ENCODE peak calls at places on chromosomes 12 and 14, in five cellular contexts. Z, W, S, L and K are unnamed samples.

GRCh38 chr14:88005050-88005481 is at the start of gene GPR65:
- DNase-seq in W (no peak), S (no peak), Z (no peak), L (no peak), K (no peak)

GRCh38 chr12:98002887-98003493 is 512.4 kb upstream of the TMPO start:
- DNase-seq in L (peak), W (peak), Z (no peak), S (peak), K (peak)

GRCh38 chr12:61538951-61539350 is 721.3 kb upstream of the USP15 start:
- DNase-seq in L (peak), W (no peak), S (no peak), Z (no peak), K (no peak)

GRCh38 chr12:93223440-93224426 is 154.0 kb upstream of the NUDT4 start:
- DNase-seq in Z (no peak), L (no peak), W (no peak), S (no peak), K (no peak)

GRCh38 chr14:92501891-92502351 is 11.7 kb upstream of the RIN3 start:
- DNase-seq in S (no peak), Z (no peak), W (no peak), L (no peak), K (no peak)

GRCh38 chr14:94773017-94773681 is 3.2 kb upstream of the GSC start:
- DNase-seq in L (no peak), S (no peak), Z (no peak), W (no peak), K (no peak)

GRCh38 chr12:76074701-76075336 is 9.7 kb downstream of the NAP1L1 start:
- DNase-seq in Z (no peak), W (no peak), L (no peak), S (peak), K (no peak)

GRCh38 chr12:93174473-93174872 is 203.3 kb upstream of the NUDT4 start:
- DNase-seq in S (no peak), W (no peak), L (no peak), Z (no peak), K (no peak)

GRCh38 chr12:12685305-12685704 is 10.7 kb downstream of the GPR19 start:
- DNase-seq in L (no peak), Z (no peak), W (no peak), S (no peak), K (no peak)

GRCh38 chr12:96233941-96234461 is 39.8 kb downstream of the ELK3 start:
- DNase-seq in W (peak), S (no peak), L (no peak), Z (no peak), K (no peak)

GRCh38 chr12:93502802-93503623 is 35.7 kb downstream of the MRPL42 start:
- DNase-seq in S (peak), L (peak), W (peak), Z (peak), K (peak)

GRCh38 chr14:20657216-20658211 is 16.0 kb upstream of the OR6S1 start:
- DNase-seq in S (peak), L (peak), Z (peak), W (no peak), K (peak)

GRCh38 chr12:19759229-19759628 is 319.9 kb downstream of the AEBP2 start:
- DNase-seq in Z (no peak), L (no peak), W (no peak), S (no peak), K (no peak)

GRCh38 chr12:130683080-130683479 is 33.0 kb downstream of the RIMBP2 start:
- DNase-seq in S (no peak), L (no peak), Z (no peak), W (no peak), K (no peak)

GRCh38 chr12:52254965-52255751 is 19.3 kb upstream of the KRT86 start:
- DNase-seq in L (no peak), S (no peak), W (no peak), Z (no peak), K (no peak)

GRCh38 chr14:104383931-104384775 is 195.4 kb upstream of the C14orf180 start:
- DNase-seq in S (no peak), L (no peak), W (peak), Z (no peak), K (no peak)

GRCh38 chr12:67441736-67442346 is 172.7 kb downstream of the CAND1 start:
- DNase-seq in L (peak), Z (peak), W (peak), S (peak), K (peak)

GRCh38 chr12:122691566-122691965 is 11.6 kb downstream of the HCAR2 start:
- DNase-seq in W (no peak), L (no peak), S (no peak), Z (no peak), K (no peak)

GRCh38 chr12:56258068-56258819 is at the start of gene ANKRD52:
- DNase-seq in Z (no peak), L (no peak), S (peak), W (peak), K (peak)

GRCh38 chr12:54195736-54196347 is 7.1 kb upstream of the SMUG1 start:
- DNase-seq in W (peak), Z (no peak), L (no peak), S (peak), K (no peak)

GRCh38 chr12:46455648-46456352 is 83.2 kb upstream of the SLC38A2 start:
- DNase-seq in Z (no peak), W (no peak), S (peak), L (peak), K (peak)

GRCh38 chr12:108638141-108638823 is 4.6 kb upstream of the SELPLG start:
- DNase-seq in Z (no peak), S (no peak), W (no peak), L (no peak), K (no peak)

GRCh38 chr12:125577334-125577733 is 512.1 kb downstream of the AACS start:
- DNase-seq in S (no peak), Z (no peak), W (no peak), L (no peak), K (no peak)

GRCh38 chr12:237026-237815 is 23.3 kb upstream of the SLC6A12 start:
- DNase-seq in L (no peak), W (no peak), S (no peak), Z (no peak), K (peak)

GRCh38 chr12:51480978-51481377 is 56.3 kb downstream of the SLC4A8 start:
- DNase-seq in W (no peak), S (no peak), L (no peak), Z (no peak), K (no peak)

GRCh38 chr12:126534495-126534894 is 1469.3 kb downstream of the AACS start:
- DNase-seq in Z (no peak), L (no peak), W (no peak), S (no peak), K (no peak)

GRCh38 chr14:63933110-63933509 is 80.3 kb downstream of the SYNE2 start:
- DNase-seq in L (no peak), Z (no peak), S (no peak), W (no peak), K (no peak)

GRCh38 chr12:65853489-65854157 is 29.3 kb downstream of the HMGA2 start:
- DNase-seq in S (no peak), W (no peak), Z (no peak), L (no peak), K (no peak)

GRCh38 chr12:25455696-25456095 is 97.4 kb downstream of the LMNTD1 start:
- DNase-seq in Z (no peak), W (no peak), L (no peak), S (no peak), K (no peak)

GRCh38 chr12:6080149-6081045 is 44.1 kb downstream of the VWF start:
- DNase-seq in L (no peak), S (no peak), W (no peak), Z (no peak), K (no peak)

GRCh38 chr14:100304825-100305445 is 1.3 kb downstream of the SLC25A29 start:
- DNase-seq in S (peak), L (no peak), Z (no peak), W (no peak), K (no peak)

GRCh38 chr14:65462411-65462810 is 49.9 kb downstream of the FUT8 start:
- DNase-seq in L (no peak), Z (no peak), S (no peak), W (no peak), K (no peak)

GRCh38 chr12:65100140-65100539 is 21.0 kb downstream of the WIF1 start:
- DNase-seq in L (no peak), S (no peak), W (no peak), Z (no peak), K (peak)

GRCh38 chr14:97185186-97185585 is 388.0 kb downstream of the VRK1 start:
- DNase-seq in L (no peak), W (no peak), S (no peak), Z (peak), K (no peak)

GRCh38 chr12:29733060-29733459 is 50.7 kb downstream of the TMTC1 start:
- DNase-seq in Z (no peak), L (no peak), S (no peak), W (no peak), K (no peak)

GRCh38 chr12:131077931-131078391 is 124.3 kb downstream of the ADGRD1 start:
- DNase-seq in S (no peak), W (no peak), Z (no peak), L (no peak), K (no peak)

GRCh38 chr14:22122227-22123187 is 448.9 kb upstream of the OR4E1 start:
- DNase-seq in Z (no peak), L (no peak), S (no peak), W (no peak), K (peak)

GRCh38 chr14:78782551-78782950 is 612.4 kb downstream of the NRXN3 start:
- DNase-seq in Z (no peak), W (no peak), S (no peak), L (no peak), K (no peak)

GRCh38 chr14:50937325-50937724 is 7.0 kb downstream of the PYGL start:
- DNase-seq in L (no peak), W (no peak), S (no peak), Z (no peak), K (no peak)

GRCh38 chr14:52275372-52275771 is 7.9 kb downstream of the PTGDR start:
- DNase-seq in L (no peak), Z (no peak), W (no peak), S (no peak), K (no peak)
- TF ChIP-seq SIN3A in L (no peak), Z (no peak), W (no peak), S (no peak), K (no peak)

GRCh38 chr14:59463773-59464650 is 1.2 kb downstream of the GPR135 start:
- DNase-seq in Z (no peak), L (no peak), S (no peak), W (peak), K (no peak)
- TF ChIP-seq SIN3A in Z (no peak), L (no peak), S (no peak), W (no peak), K (no peak)

GRCh38 chr12:113862570-113863454 is 103.3 kb downstream of the RBM19 start:
- DNase-seq in S (peak), L (no peak), Z (no peak), W (no peak), K (no peak)

GRCh38 chr12:113861708-113862312 is 104.3 kb downstream of the RBM19 start:
- DNase-seq in L (no peak), Z (no peak), S (no peak), W (no peak), K (no peak)

GRCh38 chr12:113860950-113861349 is 105.2 kb downstream of the RBM19 start:
- DNase-seq in L (no peak), Z (no peak), S (peak), W (no peak), K (no peak)

GRCh38 chr12:113858828-113859386 is 107.2 kb downstream of the RBM19 start:
- DNase-seq in Z (no peak), S (no peak), L (no peak), W (no peak), K (no peak)

DNA sequence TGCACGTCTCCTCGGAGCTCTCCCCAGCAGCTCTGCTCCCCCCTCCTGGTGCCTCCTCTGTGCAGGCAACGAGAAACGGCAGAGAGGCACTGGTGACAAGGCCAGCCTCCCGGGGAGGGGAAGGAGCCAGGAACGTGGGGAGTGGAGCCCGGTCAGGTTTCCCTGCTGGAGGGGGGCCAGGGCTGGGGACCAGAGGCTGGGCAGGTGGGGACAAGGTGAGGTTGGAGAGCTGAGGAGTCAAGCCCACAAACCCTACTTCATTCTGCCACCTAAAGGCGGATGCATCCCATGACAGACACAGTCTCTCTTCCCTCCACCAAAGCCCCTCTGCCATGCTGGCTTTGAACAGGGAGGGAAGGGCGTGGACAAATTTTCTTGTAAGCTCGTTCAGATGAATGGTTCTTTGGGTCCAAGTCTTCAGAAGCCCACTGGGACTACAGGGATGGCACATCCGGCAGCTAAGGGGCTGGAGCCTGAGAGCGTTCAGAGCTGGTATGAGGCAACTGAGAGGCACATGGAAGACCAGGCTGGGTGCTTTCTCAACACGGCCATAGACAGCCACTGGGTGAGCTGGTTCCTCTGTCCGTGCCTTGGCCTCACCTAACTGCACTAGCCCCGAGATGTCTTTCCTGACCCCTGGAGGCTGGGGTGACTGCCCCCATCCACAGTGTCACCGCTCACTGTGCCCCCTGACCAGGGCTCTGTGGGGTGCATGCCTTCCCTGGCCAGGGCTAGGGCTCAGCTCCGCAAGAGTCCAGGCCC is 105.9 kb downstream of the RBM19 start:
- DNase-seq in Z (no peak), L (no peak), W (no peak), S (peak), K (no peak)
- TF ChIP-seq SIN3A in Z (no peak), L (no peak), W (no peak), S (no peak), K (no peak)

DNA sequence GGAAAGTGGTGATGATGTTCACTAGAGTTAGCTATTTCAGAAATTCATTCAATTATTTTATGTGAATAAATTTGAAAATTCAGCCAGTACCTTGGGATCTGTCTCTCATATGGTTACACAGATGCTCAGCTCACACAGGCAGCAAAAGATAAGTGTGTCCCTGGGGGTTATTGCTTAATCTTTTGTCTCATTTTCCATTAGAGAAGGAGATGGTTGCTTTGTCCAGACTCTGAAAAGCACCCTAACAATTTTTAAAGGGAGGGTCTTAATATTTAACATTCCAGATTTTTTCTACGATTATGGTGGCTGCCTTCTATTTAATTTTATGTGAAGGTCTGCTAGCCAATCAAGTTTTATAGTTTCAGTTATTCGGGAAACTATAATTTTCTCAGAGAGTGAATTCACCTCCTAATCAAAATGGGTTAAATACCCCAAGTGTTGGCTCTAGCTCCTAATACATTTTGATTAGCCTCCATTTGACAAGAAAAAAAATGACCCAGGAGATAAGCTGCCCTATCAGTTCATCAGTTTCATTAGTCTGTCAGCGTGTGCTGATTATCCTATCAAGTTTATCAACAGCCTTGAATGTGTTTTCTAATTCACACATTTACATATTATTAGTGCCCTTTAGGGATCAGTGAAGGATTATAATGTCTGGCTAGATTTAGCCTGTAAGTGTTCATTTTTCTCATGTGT is 282.1 kb downstream of the TMTC2 start:
- DNase-seq in W (peak), S (no peak), L (no peak), Z (no peak), K (no peak)
- TF ChIP-seq SIN3A in W (no peak), S (no peak), L (no peak), Z (no peak), K (no peak)

DNA sequence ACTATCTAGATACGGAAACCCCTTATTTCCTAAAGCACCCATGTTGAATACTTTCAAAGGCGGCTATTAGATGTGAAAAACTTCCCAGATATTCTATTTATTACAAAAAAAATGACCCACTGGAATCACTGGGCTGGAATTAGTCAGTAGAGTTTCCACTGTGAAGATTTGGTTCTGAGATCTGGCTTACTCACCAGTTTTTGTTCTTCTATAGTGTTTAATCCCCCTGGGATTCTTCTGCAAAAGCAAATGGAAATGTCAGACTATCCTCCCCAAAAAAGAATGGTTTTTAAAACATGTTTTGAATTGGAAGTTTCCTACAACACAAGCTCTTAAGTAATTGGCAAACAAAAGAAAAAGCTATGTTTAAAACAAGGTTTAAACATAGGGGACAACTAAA is 166.4 kb downstream of the STXBP6 start:
- DNase-seq in S (no peak), Z (no peak), L (no peak), W (no peak), K (no peak)
- TF ChIP-seq SIN3A in S (no peak), Z (no peak), L (no peak), W (no peak), K (no peak)

GRCh38 chr12:107057071-107057834 is 36.1 kb downstream of the CRY1 start:
- DNase-seq in L (no peak), S (no peak), W (no peak), Z (no peak), K (no peak)
- TF ChIP-seq SIN3A in L (no peak), S (no peak), W (no peak), Z (no peak), K (no peak)

DNA sequence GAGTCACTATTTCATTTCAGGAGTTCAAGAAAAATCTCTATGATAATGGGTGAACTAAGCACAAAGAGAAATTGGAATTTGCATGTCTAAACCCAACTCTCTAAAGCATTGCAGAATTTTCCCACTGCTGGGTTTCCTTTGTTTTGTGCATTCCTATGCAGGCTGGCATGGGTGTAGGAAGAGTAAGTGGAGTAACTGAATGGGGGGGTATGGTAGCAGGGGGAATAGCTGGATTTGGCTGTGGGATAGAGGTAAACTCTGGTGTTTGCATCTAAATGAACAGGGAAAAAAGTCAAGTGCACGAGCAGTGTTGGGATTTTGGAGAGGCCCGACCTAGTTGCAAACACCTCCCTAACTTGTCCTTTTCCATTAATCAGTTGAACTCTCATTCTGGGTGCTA is 159.1 kb downstream of the ANO4 start:
- DNase-seq in S (no peak), W (no peak), L (no peak), Z (no peak), K (no peak)
- TF ChIP-seq SIN3A in S (no peak), W (no peak), L (no peak), Z (no peak), K (no peak)

DNA sequence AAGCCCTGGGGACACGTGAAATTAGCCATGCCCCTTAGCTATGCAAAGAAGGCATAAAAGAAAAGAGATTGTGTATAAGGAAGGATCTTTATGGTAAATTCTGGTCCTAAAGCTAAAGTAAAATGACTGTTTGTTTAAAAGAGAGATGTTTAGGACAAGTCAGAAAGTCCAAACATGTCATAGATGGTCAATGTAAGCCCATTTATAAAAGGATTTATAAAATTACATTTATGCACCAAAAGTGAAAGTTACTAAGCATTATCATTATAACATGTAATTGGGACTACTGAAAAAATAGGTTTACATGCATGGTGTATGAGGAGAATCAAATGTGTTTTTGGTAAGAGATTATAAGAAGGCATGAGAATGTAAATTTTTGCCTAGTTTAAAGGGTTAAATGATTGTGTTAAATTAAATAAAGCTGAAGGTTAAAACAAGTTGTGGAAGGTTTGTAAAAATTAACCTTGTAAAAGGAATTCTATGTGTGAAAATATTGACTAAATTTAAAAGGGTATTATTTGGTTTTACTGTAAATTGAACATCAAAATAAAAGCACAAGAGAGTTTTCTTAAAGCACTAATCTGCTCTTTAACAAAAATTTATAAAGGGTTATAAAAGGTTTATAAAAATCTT is 50.4 kb upstream of the TSPAN8 start:
- DNase-seq in S (no peak), L (peak), W (no peak), Z (no peak), K (no peak)
- TF ChIP-seq SIN3A in S (no peak), L (no peak), W (no peak), Z (no peak), K (no peak)

GRCh38 chr14:69493038-69493437 is 8.5 kb downstream of the PLEKHD1 start:
- DNase-seq in L (no peak), S (no peak), W (no peak), Z (no peak), K (no peak)

GRCh38 chr14:69499436-69499835 is 14.9 kb downstream of the PLEKHD1 start:
- DNase-seq in S (no peak), W (no peak), Z (no peak), L (no peak), K (no peak)

GRCh38 chr14:69493791-69494190 is 9.3 kb downstream of the PLEKHD1 start:
- DNase-seq in L (no peak), W (peak), S (no peak), Z (no peak), K (no peak)

GRCh38 chr14:69491226-69491625 is 6.7 kb downstream of the PLEKHD1 start:
- DNase-seq in Z (no peak), L (no peak), W (no peak), S (no peak), K (no peak)

GRCh38 chr14:69495341-69495921 is 10.9 kb downstream of the PLEKHD1 start:
- DNase-seq in W (no peak), L (no peak), S (no peak), Z (no peak), K (no peak)
- TF ChIP-seq SIN3A in W (no peak), L (no peak), S (no peak), Z (no peak), K (no peak)